ENCODE peak calls at places on chromosome 16, in eight cellular contexts. One of them, this sample, is unnamed. For H3K4me1, the result is how much of the 10 kb centered on the place peaks cover.

GRCh38 chr16:88454315-88455057 is 1.4 kb downstream of the ZFPM1 start:
- DNase-seq in DND-41: peak
- DNase-seq in left ventricle myocardium inferior: no peak
- DNase-seq in thoracic aorta: no peak
- DNase-seq in lung: no peak
- DNase-seq in neuronal stem cell: no peak
- DNase-seq in stomach: peak
- DNase-seq in upper lobe of right lung: no peak
- DNase-seq in this sample: peak

GRCh38 chr16:29915590-29916247 is 10.3 kb downstream of the KCTD13 start:
- DNase-seq in DND-41: no peak
- DNase-seq in left ventricle myocardium inferior: no peak
- DNase-seq in thoracic aorta: no peak
- DNase-seq in lung: no peak
- DNase-seq in neuronal stem cell: no peak
- DNase-seq in stomach: no peak
- DNase-seq in upper lobe of right lung: no peak
- DNase-seq in this sample: no peak

GRCh38 chr16:14321542-14321941 is 250.4 kb downstream of the MRTFB start:
- DNase-seq in DND-41: no peak
- DNase-seq in left ventricle myocardium inferior: peak
- DNase-seq in thoracic aorta: no peak
- DNase-seq in lung: no peak
- DNase-seq in neuronal stem cell: no peak
- DNase-seq in stomach: no peak
- DNase-seq in upper lobe of right lung: no peak
- DNase-seq in this sample: no peak

GRCh38 chr16:4408323-4408690 is 8.1 kb downstream of the CORO7 start:
- DNase-seq in DND-41: no peak
- DNase-seq in left ventricle myocardium inferior: no peak
- DNase-seq in thoracic aorta: no peak
- DNase-seq in lung: no peak
- DNase-seq in neuronal stem cell: no peak
- DNase-seq in stomach: no peak
- DNase-seq in upper lobe of right lung: no peak
- DNase-seq in this sample: no peak

GRCh38 chr16:49675417-49675816 is 180.5 kb downstream of the ZNF423 start:
- DNase-seq in DND-41: no peak
- DNase-seq in left ventricle myocardium inferior: no peak
- DNase-seq in thoracic aorta: no peak
- DNase-seq in lung: no peak
- DNase-seq in neuronal stem cell: no peak
- DNase-seq in stomach: no peak
- DNase-seq in upper lobe of right lung: no peak
- DNase-seq in this sample: no peak

GRCh38 chr16:1512174-1512573 is 19.0 kb downstream of the TELO2 start:
- DNase-seq in DND-41: no peak
- DNase-seq in left ventricle myocardium inferior: no peak
- DNase-seq in thoracic aorta: no peak
- DNase-seq in lung: no peak
- DNase-seq in neuronal stem cell: no peak
- DNase-seq in stomach: no peak
- DNase-seq in upper lobe of right lung: no peak
- DNase-seq in this sample: no peak

GRCh38 chr16:24610421-24610765 is 71.0 kb downstream of the RBBP6 start:
- DNase-seq in DND-41: no peak
- DNase-seq in left ventricle myocardium inferior: peak
- DNase-seq in thoracic aorta: no peak
- DNase-seq in lung: no peak
- DNase-seq in neuronal stem cell: peak
- DNase-seq in stomach: no peak
- DNase-seq in upper lobe of right lung: peak
- DNase-seq in this sample: no peak

GRCh38 chr16:6081320-6081976 is 983.9 kb upstream of the EEF2KMT start:
- DNase-seq in DND-41: peak
- DNase-seq in left ventricle myocardium inferior: no peak
- DNase-seq in thoracic aorta: no peak
- DNase-seq in lung: peak
- DNase-seq in neuronal stem cell: peak
- DNase-seq in stomach: no peak
- DNase-seq in upper lobe of right lung: no peak
- DNase-seq in this sample: no peak

GRCh38 chr16:86986136-86986535 is 331.1 kb downstream of the C16orf95 start:
- DNase-seq in DND-41: no peak
- DNase-seq in left ventricle myocardium inferior: no peak
- DNase-seq in thoracic aorta: no peak
- DNase-seq in lung: no peak
- DNase-seq in neuronal stem cell: no peak
- DNase-seq in stomach: no peak
- DNase-seq in upper lobe of right lung: no peak
- DNase-seq in this sample: no peak

GRCh38 chr16:88566158-88566557 is 4.0 kb upstream of the ZC3H18 start:
- DNase-seq in DND-41: no peak
- DNase-seq in left ventricle myocardium inferior: no peak
- DNase-seq in thoracic aorta: no peak
- DNase-seq in lung: no peak
- DNase-seq in neuronal stem cell: peak
- DNase-seq in stomach: no peak
- DNase-seq in upper lobe of right lung: no peak
- DNase-seq in this sample: no peak

GRCh38 chr16:67546761-67547422 is 15.4 kb upstream of the CTCF start:
- DNase-seq in DND-41: peak
- DNase-seq in left ventricle myocardium inferior: peak
- DNase-seq in thoracic aorta: no peak
- DNase-seq in lung: peak
- DNase-seq in neuronal stem cell: peak
- DNase-seq in stomach: peak
- DNase-seq in upper lobe of right lung: peak
- DNase-seq in this sample: peak

DNA sequence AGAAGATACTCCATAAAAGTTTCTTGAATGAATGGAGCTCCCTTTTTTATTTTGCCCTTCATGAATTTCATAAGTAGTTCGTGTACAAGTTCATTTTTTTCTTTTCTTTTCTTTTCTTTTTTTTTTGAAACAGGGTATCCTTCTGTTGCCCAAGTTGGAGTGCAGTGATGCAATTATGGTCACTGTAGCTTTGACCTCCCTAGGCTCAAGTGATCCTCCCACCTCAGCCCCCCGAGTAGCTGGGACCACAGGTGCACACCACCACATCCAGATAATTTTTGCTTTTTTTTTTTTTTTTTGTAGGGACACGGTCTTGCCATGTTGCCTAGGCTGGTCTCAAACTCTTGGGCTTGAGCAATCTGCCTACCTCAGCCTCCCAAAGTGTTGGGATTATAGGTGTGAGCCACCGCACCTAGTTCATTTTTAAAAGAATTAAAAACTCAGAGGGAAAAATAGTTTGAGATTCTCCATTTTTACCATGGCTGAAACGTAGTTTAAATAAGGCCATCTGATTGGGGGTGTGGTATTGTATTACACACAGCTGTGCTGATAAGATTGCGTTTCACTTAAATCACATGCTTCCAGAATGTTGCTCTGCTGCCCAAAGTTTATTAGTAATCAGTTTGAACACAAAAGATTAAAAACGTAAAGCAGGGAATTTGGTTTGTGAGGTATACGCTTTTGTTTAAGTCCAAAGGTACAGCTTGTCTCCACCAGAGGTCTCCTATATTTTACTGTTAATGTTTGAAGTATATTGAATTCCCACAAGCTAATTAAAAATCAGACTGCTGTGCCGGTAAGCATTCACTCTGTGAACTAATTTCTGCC is 154.1 kb downstream of the SOCS1 start:
- DNase-seq in DND-41: no peak
- DNase-seq in left ventricle myocardium inferior: no peak
- DNase-seq in thoracic aorta: no peak
- DNase-seq in lung: no peak
- DNase-seq in neuronal stem cell: no peak
- DNase-seq in stomach: no peak
- DNase-seq in upper lobe of right lung: no peak
- DNase-seq in this sample: no peak
- H3K4me1 ChIP-seq in DND-41: half or more
- H3K4me1 ChIP-seq in left ventricle myocardium inferior: half or more
- H3K4me1 ChIP-seq in thoracic aorta: under half
- H3K4me1 ChIP-seq in lung: under half
- H3K4me1 ChIP-seq in neuronal stem cell: under half
- H3K4me1 ChIP-seq in stomach: half or more
- H3K4me1 ChIP-seq in upper lobe of right lung: under half
- H3K4me1 ChIP-seq in this sample: under half

GRCh38 chr16:89828199-89828869 is at the start of gene SPIRE2:
- DNase-seq in DND-41: peak
- DNase-seq in left ventricle myocardium inferior: peak
- DNase-seq in thoracic aorta: no peak
- DNase-seq in lung: peak
- DNase-seq in neuronal stem cell: peak
- DNase-seq in stomach: peak
- DNase-seq in upper lobe of right lung: peak
- DNase-seq in this sample: peak

GRCh38 chr16:89828870-89829629 is 775 bp downstream of the SPIRE2 start:
- DNase-seq in DND-41: no peak
- DNase-seq in left ventricle myocardium inferior: no peak
- DNase-seq in thoracic aorta: no peak
- DNase-seq in lung: no peak
- DNase-seq in neuronal stem cell: no peak
- DNase-seq in stomach: no peak
- DNase-seq in upper lobe of right lung: no peak
- DNase-seq in this sample: no peak

GRCh38 chr16:89826531-89827382 is 1.5 kb upstream of the SPIRE2 start:
- DNase-seq in DND-41: no peak
- DNase-seq in left ventricle myocardium inferior: no peak
- DNase-seq in thoracic aorta: no peak
- DNase-seq in lung: no peak
- DNase-seq in neuronal stem cell: no peak
- DNase-seq in stomach: peak
- DNase-seq in upper lobe of right lung: no peak
- DNase-seq in this sample: no peak

GRCh38 chr16:89829630-89830437 is 1.6 kb downstream of the SPIRE2 start:
- DNase-seq in DND-41: no peak
- DNase-seq in left ventricle myocardium inferior: no peak
- DNase-seq in thoracic aorta: no peak
- DNase-seq in lung: no peak
- DNase-seq in neuronal stem cell: no peak
- DNase-seq in stomach: no peak
- DNase-seq in upper lobe of right lung: no peak
- DNase-seq in this sample: no peak

DNA sequence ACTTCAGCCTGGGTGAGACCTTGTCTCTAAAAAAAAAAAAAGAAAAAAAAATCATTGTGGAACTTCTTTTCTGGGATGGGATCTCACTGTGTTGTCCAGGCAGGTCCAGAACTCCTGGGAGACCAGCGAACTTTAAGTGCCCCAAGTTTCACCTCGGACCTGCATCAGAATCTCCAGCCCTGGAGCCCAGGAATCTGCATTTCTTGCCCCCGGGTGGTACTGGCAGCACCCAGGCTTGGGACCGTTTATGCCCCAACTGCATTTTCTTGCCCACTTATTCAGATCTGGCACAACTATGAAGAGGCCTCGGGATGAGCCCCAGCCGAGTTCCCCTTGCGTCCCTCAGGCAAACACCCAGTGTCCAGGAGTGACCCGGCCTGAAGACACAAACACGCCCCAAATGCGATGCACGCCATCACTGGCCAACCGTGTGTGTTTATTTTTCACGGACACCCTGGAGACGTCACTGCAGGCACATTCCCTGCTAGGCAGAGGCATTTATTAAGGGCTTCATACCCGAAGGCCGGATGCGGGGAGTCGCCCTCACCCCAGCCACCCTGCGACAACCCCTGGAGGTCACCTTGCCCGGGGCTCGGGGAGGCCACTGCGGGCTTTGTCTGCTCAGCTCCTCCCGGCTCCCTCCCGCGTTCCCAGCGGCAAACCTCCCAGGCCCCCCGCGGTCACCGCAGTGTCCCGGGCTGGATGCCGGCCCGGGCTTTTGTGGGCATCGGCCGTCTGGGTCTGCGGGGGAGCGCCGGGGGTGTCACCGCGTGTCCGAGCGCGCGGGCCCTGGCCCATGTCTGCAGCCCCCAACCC is 684 bp upstream of the SPIRE2 start:
- DNase-seq in DND-41: no peak
- DNase-seq in left ventricle myocardium inferior: peak
- DNase-seq in thoracic aorta: no peak
- DNase-seq in lung: peak
- DNase-seq in neuronal stem cell: peak
- DNase-seq in stomach: peak
- DNase-seq in upper lobe of right lung: no peak
- DNase-seq in this sample: no peak
- H3K4me3 ChIP-seq in DND-41: peak
- H3K4me3 ChIP-seq in left ventricle myocardium inferior: peak
- H3K4me3 ChIP-seq in thoracic aorta: peak
- H3K4me3 ChIP-seq in lung: peak
- H3K4me3 ChIP-seq in neuronal stem cell: peak
- H3K4me3 ChIP-seq in stomach: peak
- H3K4me3 ChIP-seq in upper lobe of right lung: peak
- H3K4me3 ChIP-seq in this sample: no peak

GRCh38 chr16:11791144-11791828 is 5.8 kb downstream of the ZC3H7A start:
- DNase-seq in DND-41: no peak
- DNase-seq in left ventricle myocardium inferior: no peak
- DNase-seq in thoracic aorta: no peak
- DNase-seq in lung: peak
- DNase-seq in neuronal stem cell: no peak
- DNase-seq in stomach: no peak
- DNase-seq in upper lobe of right lung: peak
- DNase-seq in this sample: no peak

GRCh38 chr16:11794447-11794846 is 2.6 kb downstream of the ZC3H7A start:
- DNase-seq in DND-41: no peak
- DNase-seq in left ventricle myocardium inferior: no peak
- DNase-seq in thoracic aorta: no peak
- DNase-seq in lung: no peak
- DNase-seq in neuronal stem cell: no peak
- DNase-seq in stomach: no peak
- DNase-seq in upper lobe of right lung: no peak
- DNase-seq in this sample: no peak

GRCh38 chr16:11793840-11794239 is 3.2 kb downstream of the ZC3H7A start:
- DNase-seq in DND-41: no peak
- DNase-seq in left ventricle myocardium inferior: no peak
- DNase-seq in thoracic aorta: no peak
- DNase-seq in lung: no peak
- DNase-seq in neuronal stem cell: no peak
- DNase-seq in stomach: no peak
- DNase-seq in upper lobe of right lung: peak
- DNase-seq in this sample: peak

GRCh38 chr16:11794991-11795886 is 1.8 kb downstream of the ZC3H7A start:
- DNase-seq in DND-41: no peak
- DNase-seq in left ventricle myocardium inferior: no peak
- DNase-seq in thoracic aorta: no peak
- DNase-seq in lung: no peak
- DNase-seq in neuronal stem cell: no peak
- DNase-seq in stomach: no peak
- DNase-seq in upper lobe of right lung: peak
- DNase-seq in this sample: no peak

GRCh38 chr16:11792404-11793260 is 4.4 kb downstream of the ZC3H7A start:
- DNase-seq in DND-41: no peak
- DNase-seq in left ventricle myocardium inferior: no peak
- DNase-seq in thoracic aorta: no peak
- DNase-seq in lung: peak
- DNase-seq in neuronal stem cell: no peak
- DNase-seq in stomach: peak
- DNase-seq in upper lobe of right lung: peak
- DNase-seq in this sample: peak
- H3K4me1 ChIP-seq in DND-41: under half
- H3K4me1 ChIP-seq in left ventricle myocardium inferior: half or more
- H3K4me1 ChIP-seq in thoracic aorta: under half
- H3K4me1 ChIP-seq in lung: under half
- H3K4me1 ChIP-seq in neuronal stem cell: under half
- H3K4me1 ChIP-seq in stomach: half or more
- H3K4me1 ChIP-seq in upper lobe of right lung: half or more
- H3K4me1 ChIP-seq in this sample: half or more

GRCh38 chr16:68642047-68642435 is 3.1 kb upstream of the CDH3 start:
- DNase-seq in DND-41: no peak
- DNase-seq in left ventricle myocardium inferior: no peak
- DNase-seq in thoracic aorta: no peak
- DNase-seq in lung: no peak
- DNase-seq in neuronal stem cell: no peak
- DNase-seq in stomach: no peak
- DNase-seq in upper lobe of right lung: no peak
- DNase-seq in this sample: no peak
- H3K4me3 ChIP-seq in DND-41: no peak
- H3K4me3 ChIP-seq in left ventricle myocardium inferior: peak
- H3K4me3 ChIP-seq in thoracic aorta: no peak
- H3K4me3 ChIP-seq in lung: no peak
- H3K4me3 ChIP-seq in neuronal stem cell: no peak
- H3K4me3 ChIP-seq in stomach: no peak
- H3K4me3 ChIP-seq in upper lobe of right lung: peak
- H3K4me3 ChIP-seq in this sample: no peak

This sample was measured in CD4-positive, CD25-positive, alpha-beta regulatory T cell.